ENCODE peak calls at places on chromosomes 3 and 15, in nine cellular contexts. B is HuH-7.5; U is RCC 7860; A is stimulated activated CD4-positive, alpha-beta T cell treated with anti-CD3 and anti-CD28 coated beads, Interleukin-4, amount 100 ng/mL, for 1 hour; I is upper lobe of right lung; H is fibroblast of lung; X is HepG2; D is GM06990; G is astrocyte of the cerebellum. S is an unnamed sample.

GRCh38 chr3:197889204-197889930 is 60.6 kb upstream of the RPL35A start:
- DNase-seq in B (no peak), U (no peak), A (no peak), I (no peak), H (no peak), X (no peak), D (no peak), G (no peak), S (no peak)

GRCh38 chr15:80777836-80778620 is 1.1 kb upstream of the CEMIP start:
- DNase-seq in B (no peak), U (no peak), A (no peak), I (no peak), H (no peak), X (no peak), D (no peak), G (no peak), S (no peak)

GRCh38 chr15:56871180-56871579 is 47.3 kb upstream of the TCF12 start:
- DNase-seq in B (no peak), U (peak; percentile 59), A (no peak), I (no peak), H (peak; percentile 88), X (peak; percentile 52), D (no peak), G (peak; percentile 68), S (peak; percentile 23)

GRCh38 chr15:69958494-69959134 is 139.1 kb downstream of the TLE3 start:
- DNase-seq in B (no peak), U (no peak), A (no peak), I (no peak), H (no peak), X (no peak), D (no peak), G (no peak), S (peak; percentile 6)

GRCh38 chr3:138338816-138339215 is 9.2 kb upstream of the NME9 start:
- DNase-seq in B (no peak), U (no peak), A (no peak), I (no peak), H (no peak), X (no peak), D (no peak), G (no peak), S (no peak)

GRCh38 chr3:112605285-112605684 is 35.7 kb downstream of the CCDC80 start:
- DNase-seq in B (no peak), U (peak; percentile 47), A (no peak), I (no peak), H (peak; percentile 99), X (no peak), D (no peak), G (peak; percentile 94), S (no peak)

GRCh38 chr15:62644216-62644873 is 398.2 kb upstream of the TPM1 start:
- DNase-seq in B (no peak), U (no peak), A (no peak), I (no peak), H (no peak), X (no peak), D (no peak), G (no peak), S (no peak)

GRCh38 chr3:195237981-195238625 is 32.9 kb downstream of the XXYLT1 start:
- DNase-seq in B (no peak), U (no peak), A (no peak), I (peak; percentile 46), H (no peak), X (no peak), D (no peak), G (no peak), S (no peak)

GRCh38 chr3:119025390-119025789 is 9.3 kb downstream of the IGSF11 start:
- DNase-seq in B (no peak), U (no peak), A (no peak), I (no peak), H (no peak), X (no peak), D (no peak), G (no peak), S (no peak)

GRCh38 chr3:109432833-109433232 is 95.5 kb upstream of the DPPA4 start:
- DNase-seq in B (no peak), U (no peak), A (no peak), I (no peak), H (no peak), X (no peak), D (no peak), G (no peak), S (no peak)

GRCh38 chr15:67303490-67304363 is 49.1 kb downstream of the IQCH start:
- DNase-seq in B (peak; percentile 7), U (peak; percentile 53), A (no peak), I (no peak), H (peak; percentile 32), X (peak; percentile 49), D (peak; percentile 9), G (peak; percentile 35), S (peak; percentile 32)

GRCh38 chr15:85646538-85647091 is 148.1 kb downstream of the KLHL25 start:
- DNase-seq in B (no peak), U (peak; percentile 75), A (no peak), I (no peak), H (peak; percentile 94), X (no peak), D (peak; percentile 61), G (peak; percentile 96), S (peak; percentile 40)

GRCh38 chr15:58495836-58496501 is 64.2 kb downstream of the LIPC start:
- DNase-seq in B (no peak), U (no peak), A (no peak), I (no peak), H (no peak), X (no peak), D (no peak), G (no peak), S (no peak)

GRCh38 chr15:99965376-99965775 is 232.1 kb upstream of the LYSMD4 start:
- DNase-seq in B (no peak), U (no peak), A (no peak), I (peak; percentile 16), H (no peak), X (no peak), D (no peak), G (no peak), S (no peak)

GRCh38 chr3:32004111-32004790 is 22.7 kb downstream of the ZNF860 start:
- DNase-seq in B (no peak), U (no peak), A (no peak), I (no peak), H (no peak), X (no peak), D (no peak), G (no peak), S (no peak)

GRCh38 chr3:192821161-192821560 is 93.8 kb upstream of the FGF12 start:
- DNase-seq in B (no peak), U (no peak), A (no peak), I (no peak), H (no peak), X (no peak), D (no peak), G (no peak), S (no peak)

GRCh38 chr15:37931321-37931720 is 3.1 kb upstream of the TMCO5A start:
- DNase-seq in B (no peak), U (no peak), A (no peak), I (no peak), H (peak; percentile 10), X (no peak), D (no peak), G (no peak), S (no peak)

GRCh38 chr3:63631670-63632069 is 20.8 kb upstream of the SNTN start:
- DNase-seq in B (no peak), U (no peak), A (no peak), I (no peak), H (no peak), X (no peak), D (no peak), G (no peak), S (no peak)

GRCh38 chr3:158471639-158472294 is 99.2 kb upstream of the MLF1 start:
- DNase-seq in B (no peak), U (no peak), A (no peak), I (no peak), H (peak; percentile 96), X (peak; percentile 42), D (no peak), G (peak; percentile 86), S (no peak)

GRCh38 chr3:117979466-117979865 is 1055.2 kb downstream of the IGSF11 start:
- DNase-seq in B (no peak), U (no peak), A (no peak), I (no peak), H (no peak), X (no peak), D (no peak), G (no peak), S (no peak)

S was measured in Caki2.